ENCODE peak calls at places on chromosomes 6 and 20, in six cellular contexts. E is IMR-90, C is tibial nerve, D is HepG2, W is right lobe of liver, N is upper lobe of left lung. T is an unnamed sample.

GRCh38 chr6:118772886-118773285 is 121.1 kb upstream of the ASF1A start:
- DNase-seq in E (no peak), C (no peak), D (no peak), W (no peak), N (no peak), T (no peak)

GRCh38 chr20:3674447-3674846 is 7.4 kb downstream of the ADAM33 start:
- DNase-seq in E (no peak), C (no peak), D (no peak), W (no peak), N (no peak), T (no peak)

GRCh38 chr6:122652431-122652830 is 42.2 kb downstream of the PKIB start:
- DNase-seq in E (peak), C (no peak), D (peak), W (no peak), N (no peak), T (no peak)

GRCh38 chr6:11392778-11393507 is 144.6 kb upstream of the TMEM170B start:
- DNase-seq in E (no peak), C (no peak), D (peak), W (peak), N (peak), T (peak)

GRCh38 chr6:31353508-31353907 is 3.5 kb downstream of the HLA-B start:
- DNase-seq in E (no peak), C (no peak), D (no peak), W (peak), N (no peak), T (no peak)

GRCh38 chr6:33091957-33092356 is 16.2 kb downstream of the HLA-DPB1 start:
- DNase-seq in E (no peak), C (no peak), D (peak), W (peak), N (peak), T (no peak)

GRCh38 chr6:165615629-165616028 is 47.4 kb downstream of the PDE10A start:
- DNase-seq in E (peak), C (no peak), D (no peak), W (no peak), N (no peak), T (peak)

GRCh38 chr20:44014807-44015732 is 100.4 kb downstream of the TOX2 start:
- DNase-seq in E (no peak), C (no peak), D (no peak), W (no peak), N (no peak), T (no peak)

GRCh38 chr20:63056236-63057132 is 49.7 kb upstream of the BHLHE23 start:
- DNase-seq in E (no peak), C (no peak), D (no peak), W (peak), N (peak), T (no peak)

GRCh38 chr6:47479156-47479541 is 1.6 kb downstream of the CD2AP start:
- DNase-seq in E (peak), C (no peak), D (no peak), W (no peak), N (no peak), T (no peak)

GRCh38 chr6:130955755-130956154 is 107.3 kb downstream of the EPB41L2 start:
- DNase-seq in E (no peak), C (no peak), D (no peak), W (no peak), N (no peak), T (no peak)

GRCh38 chr20:43849496-43850197 is 65.0 kb upstream of the TOX2 start:
- DNase-seq in E (peak), C (no peak), D (no peak), W (no peak), N (no peak), T (no peak)

GRCh38 chr6:14673201-14673600 is 555.6 kb downstream of the CD83 start:
- DNase-seq in E (peak), C (no peak), D (no peak), W (no peak), N (no peak), T (no peak)

GRCh38 chr6:1619666-1620503 is 10.2 kb downstream of the FOXC1 start:
- DNase-seq in E (no peak), C (no peak), D (no peak), W (peak), N (no peak), T (no peak)

GRCh38 chr6:115058414-115059211 is 715.8 kb upstream of the HS3ST5 start:
- DNase-seq in E (no peak), C (no peak), D (no peak), W (no peak), N (no peak), T (no peak)

GRCh38 chr6:79404677-79405076 is 132.6 kb downstream of the LCA5 start:
- DNase-seq in E (no peak), C (no peak), D (peak), W (peak), N (no peak), T (no peak)

GRCh38 chr6:33329058-33329457 is 11.5 kb upstream of the ZBTB22 start:
- DNase-seq in E (no peak), C (no peak), D (no peak), W (no peak), N (no peak), T (no peak)

GRCh38 chr20:25269057-25269832 is 21.4 kb downstream of the PYGB start:
- DNase-seq in E (no peak), C (no peak), D (no peak), W (peak), N (no peak), T (no peak)

GRCh38 chr20:33262658-33263065 is 20.4 kb upstream of the BPIFB1 start:
- DNase-seq in E (peak), C (no peak), D (peak), W (no peak), N (peak), T (no peak)

GRCh38 chr6:169328112-169328801 is 74.6 kb upstream of the THBS2 start:
- DNase-seq in E (peak), C (no peak), D (no peak), W (no peak), N (no peak), T (peak)

GRCh38 chr20:51193066-51193772 is 170.3 kb upstream of the KCNG1 start:
- DNase-seq in E (peak), C (no peak), D (no peak), W (no peak), N (no peak), T (no peak)

GRCh38 chr20:14334306-14334930 is 3.0 kb downstream of the FLRT3 start:
- DNase-seq in E (peak), C (no peak), D (peak), W (no peak), N (peak), T (peak)

GRCh38 chr6:84172574-84172973 is 54.9 kb downstream of the CEP162 start:
- DNase-seq in E (no peak), C (no peak), D (peak), W (no peak), N (no peak), T (no peak)

GRCh38 chr6:155872961-155873360 is 417.3 kb upstream of the NOX3 start:
- DNase-seq in E (no peak), C (no peak), D (no peak), W (no peak), N (no peak), T (no peak)

DNA sequence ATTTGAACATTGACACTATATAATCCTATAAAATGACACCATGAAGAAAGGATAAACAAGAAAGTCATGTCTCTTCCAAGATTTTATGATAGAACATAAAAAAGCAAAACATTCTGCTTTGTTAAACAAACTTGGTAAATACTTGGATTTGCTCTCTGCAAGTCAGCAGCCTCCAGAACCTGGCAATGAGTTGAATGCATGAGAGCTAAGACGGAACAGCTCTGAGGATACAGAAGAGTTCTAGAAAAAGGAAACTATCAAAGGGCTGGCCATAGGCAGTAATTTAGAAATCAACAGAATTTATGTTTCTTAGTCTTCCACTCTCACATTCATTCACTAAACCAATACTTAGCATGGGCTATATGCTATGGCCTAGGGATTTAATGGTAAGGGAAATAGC is 655.9 kb upstream of the ID4 start:
- DNase-seq in E (no peak), C (no peak), D (no peak), W (no peak), N (no peak), T (no peak)
- H3K27ac ChIP-seq in E (no peak), C (no peak), D (no peak), W (no peak), N (no peak), T (peak)

GRCh38 chr20:2459981-2460751 is 10.4 kb downstream of the SNRPB start:
- DNase-seq in E (no peak), C (no peak), D (no peak), W (no peak), N (no peak), T (no peak)
- TF ChIP-seq POLR2A in E (no peak), C (no peak), D (peak), W (no peak), N (no peak), T (no peak)

DNA sequence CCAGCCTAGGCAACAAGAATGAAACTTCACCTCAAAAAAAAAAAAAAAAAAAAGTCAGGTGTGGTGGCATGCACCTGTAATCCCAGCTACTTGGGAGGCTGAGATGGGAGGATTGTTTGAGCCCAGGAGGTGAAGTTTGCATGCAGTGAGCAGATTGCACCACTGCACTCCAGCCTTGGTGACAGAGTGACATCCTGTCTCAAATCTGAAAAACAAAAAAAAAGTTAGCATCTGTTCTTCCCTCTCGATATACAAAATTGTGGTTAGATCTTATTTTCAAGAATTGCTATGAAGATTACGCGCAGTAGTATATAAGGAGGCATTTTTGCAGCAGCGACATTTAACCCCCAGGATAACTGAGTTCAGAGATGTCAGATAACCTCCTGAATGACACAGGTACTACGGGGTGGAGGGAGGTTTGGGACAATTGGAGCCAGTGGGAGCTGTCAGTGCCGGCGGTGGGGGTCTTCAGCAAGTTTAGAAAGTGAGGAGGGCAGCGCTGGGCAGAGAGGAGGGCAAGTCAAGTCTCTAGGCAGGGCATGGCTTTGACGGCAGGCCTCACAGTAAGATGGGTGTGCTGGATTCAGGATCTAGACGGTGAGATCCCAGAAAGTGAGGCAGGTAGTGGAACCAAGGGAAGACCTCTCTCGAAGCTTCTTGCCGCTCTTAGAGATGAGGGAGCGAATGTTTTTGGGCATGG is 26.2 kb upstream of the MRPS18A start:
- DNase-seq in E (no peak), C (no peak), D (no peak), W (no peak), N (no peak), T (no peak)
- H3K4me3 ChIP-seq in E (no peak), C (no peak), D (peak), W (no peak), N (no peak), T (no peak)

DNA sequence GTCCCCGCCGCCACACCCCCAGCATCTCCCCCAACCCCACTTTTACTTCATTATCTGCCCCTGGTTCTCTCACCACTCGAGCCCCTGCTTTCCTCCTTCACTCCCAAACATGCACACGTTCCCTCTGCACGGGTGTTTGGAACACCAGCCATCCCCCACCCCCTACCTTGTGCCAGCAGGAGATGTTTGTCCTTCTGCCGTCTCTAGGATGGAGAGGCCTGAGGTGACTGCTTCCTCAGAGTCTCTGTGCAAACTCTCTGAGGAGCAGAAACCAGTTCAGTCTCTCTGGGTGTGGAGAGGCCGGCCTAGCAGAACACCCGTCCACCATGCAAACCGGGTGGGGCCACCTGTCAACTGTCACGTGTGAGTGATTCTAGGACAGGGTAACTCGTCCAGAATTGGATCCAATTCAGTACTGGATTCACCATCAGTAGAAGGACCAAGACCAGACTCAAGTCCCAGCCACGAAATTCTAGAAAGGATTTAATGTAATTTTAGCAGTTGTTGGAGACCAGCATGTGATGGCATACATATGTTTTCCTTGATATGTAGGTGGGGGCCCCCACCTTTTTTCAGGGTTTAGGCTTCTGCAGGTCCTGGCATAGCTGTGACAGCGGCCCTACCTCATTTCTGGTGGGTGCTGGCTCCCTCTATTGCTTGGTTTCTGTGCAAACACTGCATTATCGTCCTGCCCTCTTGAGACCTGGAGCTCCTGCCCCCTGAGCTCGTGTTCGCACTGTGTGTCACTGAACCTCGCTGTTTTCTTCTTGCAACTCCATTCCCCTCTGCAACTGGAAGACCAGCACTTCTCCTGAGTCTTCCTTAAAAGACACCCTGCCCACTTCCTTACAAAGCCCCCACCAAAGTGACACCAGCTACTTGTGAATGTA is at the start of gene RAET1E:
- DNase-seq in E (no peak), C (no peak), D (no peak), W (no peak), N (no peak), T (no peak)
- H3K27ac ChIP-seq in E (peak), C (peak), D (no peak), W (no peak), N (peak), T (peak)

DNA sequence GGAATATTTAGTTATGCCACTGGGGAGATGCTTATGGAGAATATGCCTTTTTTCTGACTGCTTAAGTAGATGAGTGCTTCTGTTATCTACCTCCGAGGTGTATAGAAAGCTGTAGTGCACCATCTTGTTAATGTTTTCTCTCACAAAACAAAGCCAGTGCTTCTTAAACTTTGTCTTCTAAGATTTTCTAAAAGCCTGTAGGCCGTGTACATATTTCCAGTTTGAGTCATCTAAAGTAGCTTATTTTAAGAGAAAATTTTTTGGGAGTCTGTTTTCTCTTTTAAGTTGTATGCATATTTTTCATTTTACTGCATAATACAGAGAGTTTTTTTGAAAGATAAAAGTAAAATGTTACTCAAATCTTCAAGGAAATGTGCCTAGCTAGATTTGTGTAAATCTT is 151.7 kb downstream of the GRIK2 start:
- DNase-seq in E (peak), C (no peak), D (no peak), W (no peak), N (no peak), T (no peak)
- TF ChIP-seq POLR2A in E (no peak), C (no peak), D (no peak), W (no peak), N (no peak), T (no peak)

GRCh38 chr6:26214826-26215199 is 127.6 kb downstream of the HFE start:
- DNase-seq in E (no peak), C (no peak), D (no peak), W (no peak), N (no peak), T (no peak)
- H3K4me3 ChIP-seq in E (peak), C (no peak), D (no peak), W (no peak), N (no peak), T (no peak)